ENCODE peak calls at places on chromosomes 1 and 21, in five cellular contexts. One of them, this sample, is unnamed.
A peak's percentile ranks its signal among the peaks of the same experiment; 100 is the strongest.

GRCh38 chr1:79042117-79042516 is 35.6 kb upstream of the ADGRL4 start:
- DNase-seq in A549: peak; percentile 19
- DNase-seq in K562: no peak
- DNase-seq in HepG2: no peak
- DNase-seq in H1: no peak
- DNase-seq in this sample: peak; percentile 80

GRCh38 chr1:83810160-83810559 is 188.8 kb downstream of the TTLL7 start:
- DNase-seq in HepG2: no peak
- DNase-seq in A549: no peak
- DNase-seq in H1: no peak
- DNase-seq in K562: no peak
- DNase-seq in this sample: no peak

GRCh38 chr21:41823906-41824305 is 55.2 kb downstream of the PRDM15 start:
- DNase-seq in HepG2: no peak
- DNase-seq in H1: no peak
- DNase-seq in A549: no peak
- DNase-seq in K562: no peak
- DNase-seq in this sample: no peak

GRCh38 chr1:5690878-5691277 is 301.3 kb downstream of the NPHP4 start:
- DNase-seq in A549: no peak
- DNase-seq in HepG2: no peak
- DNase-seq in H1: no peak
- DNase-seq in K562: no peak
- DNase-seq in this sample: no peak

GRCh38 chr21:40511976-40512375 is 335.0 kb downstream of the DSCAM start:
- DNase-seq in H1: no peak
- DNase-seq in K562: no peak
- DNase-seq in HepG2: no peak
- DNase-seq in A549: peak; percentile 31
- DNase-seq in this sample: no peak

GRCh38 chr1:111241797-111242196 is 14.3 kb downstream of the CHI3L2 start:
- DNase-seq in A549: no peak
- DNase-seq in K562: no peak
- DNase-seq in H1: peak; percentile 17
- DNase-seq in HepG2: no peak
- DNase-seq in this sample: peak; percentile 4

GRCh38 chr1:241229216-241229615 is 127.8 kb downstream of the RGS7 start:
- DNase-seq in A549: no peak
- DNase-seq in HepG2: no peak
- DNase-seq in K562: no peak
- DNase-seq in H1: no peak
- DNase-seq in this sample: no peak

GRCh38 chr1:53582211-53583020 is 123.2 kb downstream of the DMRTB1 start:
- DNase-seq in K562: peak; percentile 53
- DNase-seq in H1: no peak
- DNase-seq in A549: no peak
- DNase-seq in HepG2: no peak
- DNase-seq in this sample: no peak

GRCh38 chr21:24023936-24024335 is 1583.3 kb downstream of the MRPL39 start:
- DNase-seq in A549: no peak
- DNase-seq in K562: no peak
- DNase-seq in H1: no peak
- DNase-seq in HepG2: no peak
- DNase-seq in this sample: no peak

GRCh38 chr1:241269116-241269515 is 87.9 kb downstream of the RGS7 start:
- DNase-seq in A549: peak; percentile 17
- DNase-seq in HepG2: peak; percentile 2
- DNase-seq in K562: no peak
- DNase-seq in H1: peak; percentile 53
- DNase-seq in this sample: no peak

GRCh38 chr1:83959824-83960441 is 39.0 kb downstream of the TTLL7 start:
- DNase-seq in H1: no peak
- DNase-seq in HepG2: no peak
- DNase-seq in K562: no peak
- DNase-seq in A549: no peak
- DNase-seq in this sample: peak; percentile 79

GRCh38 chr1:99374109-99374508 is 109.8 kb downstream of the PLPPR4 start:
- DNase-seq in HepG2: no peak
- DNase-seq in H1: no peak
- DNase-seq in A549: no peak
- DNase-seq in K562: no peak
- DNase-seq in this sample: no peak

GRCh38 chr1:2791027-2791760 is 10.3 kb downstream of the TTC34 start:
- DNase-seq in K562: no peak
- DNase-seq in HepG2: no peak
- DNase-seq in A549: no peak
- DNase-seq in H1: no peak
- DNase-seq in this sample: no peak

GRCh38 chr1:55904541-55904940 is 674.8 kb downstream of the PLPP3 start:
- DNase-seq in HepG2: no peak
- DNase-seq in H1: no peak
- DNase-seq in A549: no peak
- DNase-seq in K562: no peak
- DNase-seq in this sample: no peak

GRCh38 chr1:26771643-26772321 is 16.0 kb upstream of the PIGV start:
- DNase-seq in A549: peak; percentile 87
- DNase-seq in K562: peak; percentile 91
- DNase-seq in HepG2: peak; percentile 77
- DNase-seq in H1: no peak
- DNase-seq in this sample: peak; percentile 99

GRCh38 chr1:201925961-201926585 is 20.3 kb downstream of the LMOD1 start:
- DNase-seq in A549: no peak
- DNase-seq in HepG2: no peak
- DNase-seq in K562: no peak
- DNase-seq in H1: no peak
- DNase-seq in this sample: peak; percentile 48

GRCh38 chr1:201220388-201220715 is 29.7 kb downstream of the IGFN1 start:
- DNase-seq in K562: no peak
- DNase-seq in A549: no peak
- DNase-seq in HepG2: no peak
- DNase-seq in H1: no peak
- DNase-seq in this sample: no peak

GRCh38 chr1:230199034-230199433 is 132.0 kb downstream of the GALNT2 start:
- DNase-seq in K562: no peak
- DNase-seq in A549: no peak
- DNase-seq in HepG2: no peak
- DNase-seq in H1: no peak
- DNase-seq in this sample: no peak

GRCh38 chr1:239909894-239910293 is 181.8 kb upstream of the FMN2 start:
- DNase-seq in K562: no peak
- DNase-seq in HepG2: no peak
- DNase-seq in H1: no peak
- DNase-seq in A549: no peak
- DNase-seq in this sample: peak; percentile 75

GRCh38 chr1:16076871-16077250 is 3.4 kb upstream of the FAM131C start:
- DNase-seq in HepG2: no peak
- DNase-seq in H1: no peak
- DNase-seq in A549: peak; percentile 67
- DNase-seq in K562: no peak
- DNase-seq in this sample: peak; percentile 33

GRCh38 chr1:16075337-16076002 is 2.0 kb upstream of the FAM131C start:
- DNase-seq in A549: no peak
- DNase-seq in K562: no peak
- DNase-seq in H1: no peak
- DNase-seq in HepG2: no peak
- DNase-seq in this sample: peak; percentile 85

GRCh38 chr1:16076003-16076870 is 2.8 kb upstream of the FAM131C start:
- DNase-seq in HepG2: no peak
- DNase-seq in A549: peak; percentile 90
- DNase-seq in H1: no peak
- DNase-seq in K562: peak; percentile 81
- DNase-seq in this sample: peak; percentile 98

GRCh38 chr1:16078925-16079656 is 5.6 kb upstream of the FAM131C start:
- DNase-seq in HepG2: peak; percentile 70
- DNase-seq in H1: peak; percentile 92
- DNase-seq in K562: peak; percentile 72
- DNase-seq in A549: peak; percentile 76
- DNase-seq in this sample: peak; percentile 60

DNA sequence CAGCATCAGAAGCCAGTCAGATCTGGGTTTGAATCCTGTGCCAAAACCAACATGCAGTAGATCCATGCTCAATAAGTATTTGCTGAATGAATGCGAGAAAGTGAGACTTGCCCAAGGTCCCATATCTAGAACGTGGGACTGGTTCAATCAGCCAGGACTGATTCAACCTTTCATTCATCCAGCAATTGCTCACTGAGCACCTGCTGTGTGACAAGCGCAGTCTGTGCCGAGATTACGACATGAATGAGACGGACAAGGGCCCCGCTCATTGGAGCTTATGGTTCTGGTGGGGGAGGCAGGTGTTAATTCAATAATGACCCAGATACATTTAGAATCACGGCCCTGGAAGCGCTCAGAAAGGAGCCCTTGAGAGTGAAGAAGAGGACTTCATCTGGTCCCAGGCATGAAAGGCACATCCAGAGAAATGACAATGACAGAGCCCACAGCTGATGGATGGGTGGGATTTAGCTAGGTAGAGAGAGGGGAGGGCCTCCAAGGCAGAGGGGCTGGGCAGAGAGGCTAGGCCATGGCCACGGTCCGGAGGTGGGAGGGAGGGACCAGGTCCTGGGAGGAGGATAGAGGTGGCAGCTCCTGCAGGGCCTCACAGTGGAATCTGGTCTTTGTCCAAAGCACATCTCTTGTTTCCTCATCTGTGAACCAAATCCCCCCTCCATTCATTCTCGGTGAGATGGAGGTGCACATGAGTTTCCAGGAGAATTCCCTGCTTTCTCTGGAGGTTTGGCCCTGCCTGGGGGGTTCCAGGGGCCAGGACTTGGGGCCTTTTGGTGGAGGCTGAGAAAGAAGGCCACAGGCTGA is 4.2 kb upstream of the FAM131C start:
- DNase-seq in K562: no peak
- DNase-seq in HepG2: peak; percentile 44
- DNase-seq in A549: no peak
- DNase-seq in H1: no peak
- DNase-seq in this sample: peak; percentile 30
- TF ChIP-seq MAFK in K562: no peak
- TF ChIP-seq MAFK in HepG2: no peak
- TF ChIP-seq MAFK in A549: no peak
- TF ChIP-seq MAFK in H1: no peak
- TF ChIP-seq MAFK in this sample: no peak

GRCh38 chr1:117674521-117675400 is 68.9 kb downstream of the TENT5C start:
- DNase-seq in K562: peak; percentile 58
- DNase-seq in A549: peak; percentile 22
- DNase-seq in H1: no peak
- DNase-seq in HepG2: no peak
- DNase-seq in this sample: peak; percentile 28
- TF ChIP-seq MAFK in K562: no peak
- TF ChIP-seq MAFK in A549: no peak
- TF ChIP-seq MAFK in H1: no peak
- TF ChIP-seq MAFK in HepG2: no peak
- TF ChIP-seq MAFK in this sample: no peak

GRCh38 chr1:47521034-47521871 is 83.4 kb downstream of the FOXD2 start:
- DNase-seq in K562: no peak
- DNase-seq in H1: no peak
- DNase-seq in HepG2: no peak
- DNase-seq in A549: no peak
- DNase-seq in this sample: no peak

GRCh38 chr1:47522890-47523811 is 85.3 kb downstream of the FOXD2 start:
- DNase-seq in HepG2: no peak
- DNase-seq in K562: no peak
- DNase-seq in A549: no peak
- DNase-seq in H1: no peak
- DNase-seq in this sample: no peak

GRCh38 chr1:47519971-47520370 is 82.1 kb downstream of the FOXD2 start:
- DNase-seq in HepG2: no peak
- DNase-seq in A549: no peak
- DNase-seq in H1: no peak
- DNase-seq in K562: no peak
- DNase-seq in this sample: no peak

GRCh38 chr1:47515390-47515789 is 77.5 kb downstream of the FOXD2 start:
- DNase-seq in HepG2: no peak
- DNase-seq in A549: no peak
- DNase-seq in K562: peak; percentile 29
- DNase-seq in H1: no peak
- DNase-seq in this sample: no peak

GRCh38 chr1:47519491-47519890 is 81.6 kb downstream of the FOXD2 start:
- DNase-seq in H1: no peak
- DNase-seq in K562: no peak
- DNase-seq in A549: no peak
- DNase-seq in HepG2: no peak
- DNase-seq in this sample: no peak
- TF ChIP-seq MAFK in H1: no peak
- TF ChIP-seq MAFK in K562: no peak
- TF ChIP-seq MAFK in A549: no peak
- TF ChIP-seq MAFK in HepG2: no peak
- TF ChIP-seq MAFK in this sample: no peak

DNA sequence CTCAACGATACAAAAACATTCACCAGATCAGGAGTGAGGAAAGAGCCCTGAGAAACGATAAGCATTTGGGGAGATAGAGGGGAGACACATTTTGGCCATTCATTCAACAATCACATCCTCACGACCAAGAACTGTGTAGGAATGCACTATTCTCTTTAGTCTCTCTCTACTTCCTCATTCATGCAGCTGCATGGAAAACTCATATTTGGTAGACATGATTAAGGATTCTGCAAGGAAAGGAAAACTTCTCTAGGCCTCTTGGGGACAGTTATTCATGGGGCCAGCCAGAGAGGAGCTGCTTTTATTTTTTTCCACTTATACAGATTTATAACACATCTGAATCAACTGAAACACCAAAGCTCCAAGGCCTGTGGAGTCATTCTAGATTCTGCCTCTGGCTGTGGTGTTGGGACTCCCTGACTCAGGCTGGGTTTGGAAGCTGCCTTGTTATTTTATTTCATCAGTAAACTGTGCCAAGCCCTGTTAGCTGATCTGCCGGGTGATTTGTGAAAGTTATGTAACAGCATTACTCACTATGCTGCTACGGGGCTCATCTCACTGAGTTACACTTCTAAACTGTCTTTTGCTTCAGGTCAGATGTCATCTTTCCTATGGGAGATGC is 83.8 kb upstream of the EDEM3 start:
- DNase-seq in A549: peak; percentile 48
- DNase-seq in K562: no peak
- DNase-seq in HepG2: no peak
- DNase-seq in H1: no peak
- DNase-seq in this sample: peak; percentile 95
- TF ChIP-seq MAFK in A549: no peak
- TF ChIP-seq MAFK in K562: no peak
- TF ChIP-seq MAFK in HepG2: no peak
- TF ChIP-seq MAFK in H1: no peak
- TF ChIP-seq MAFK in this sample: no peak

This sample was measured in IMR-90.